ENCODE peak calls at places on chromosomes 5 and 9, in nine cellular contexts. Z, A, W, N, H, U, P, V and I are unnamed samples.

GRCh38 chr9:96741771-96742170 is 36.1 kb downstream of the ZNF510 start:
- DNase-seq in Z (no peak), N (no peak), P (no peak), H (no peak), V (no peak), U (no peak), A (no peak), W (no peak), I (no peak)

GRCh38 chr5:128813317-128813716 is 152.0 kb upstream of the SLC27A6 start:
- DNase-seq in P (no peak), U (no peak), Z (no peak), N (no peak), A (no peak), W (no peak), H (no peak), V (no peak), I (no peak)

GRCh38 chr9:26264709-26265601 is 586.7 kb upstream of the TUSC1 start:
- DNase-seq in U (no peak), V (no peak), Z (no peak), A (no peak), H (no peak), W (peak; percentile 38), P (no peak), N (peak; percentile 93), I (no peak)

GRCh38 chr5:107532182-107532878 is 138.4 kb downstream of the EFNA5 start:
- DNase-seq in Z (no peak), N (no peak), A (no peak), V (no peak), H (no peak), P (no peak), W (no peak), U (no peak), I (no peak)

GRCh38 chr9:114930063-114930812 is at the start of gene TNFSF8:
- DNase-seq in W (no peak), Z (peak; percentile 35), V (no peak), H (no peak), N (no peak), P (peak; percentile 53), A (peak; percentile 54), U (no peak), I (no peak)

GRCh38 chr5:75672616-75673015 is 44.6 kb downstream of the POC5 start:
- DNase-seq in P (no peak), U (no peak), H (no peak), W (no peak), N (no peak), V (no peak), Z (no peak), A (no peak), I (no peak)

GRCh38 chr5:149061341-149061740 is 1.5 kb downstream of the SH3TC2 start:
- DNase-seq in A (no peak), P (no peak), N (no peak), W (no peak), U (no peak), V (no peak), H (no peak), Z (no peak), I (no peak)

GRCh38 chr9:87193925-87194380 is 246.6 kb upstream of the GAS1 start:
- DNase-seq in W (peak; percentile 54), H (peak; percentile 23), P (no peak), V (no peak), U (no peak), N (peak; percentile 86), Z (no peak), A (no peak), I (no peak)

GRCh38 chr5:147046226-147046625 is 167.7 kb upstream of the PPP2R2B start:
- DNase-seq in V (no peak), H (no peak), P (no peak), Z (no peak), A (no peak), U (no peak), W (no peak), N (no peak), I (no peak)

GRCh38 chr5:54243483-54244080 is 66.8 kb downstream of the ARL15 start:
- DNase-seq in W (peak; percentile 10), Z (no peak), N (peak; percentile 44), H (no peak), U (no peak), A (no peak), V (no peak), P (no peak), I (no peak)

GRCh38 chr9:125743687-125744428 is 3.3 kb upstream of the PBX3 start:
- DNase-seq in W (no peak), Z (no peak), P (no peak), A (no peak), U (no peak), H (no peak), V (no peak), N (no peak), I (no peak)
- H3K27ac ChIP-seq in W (no peak overlapping the region), Z (no peak overlapping the region), P (no peak overlapping the region), A (no peak overlapping the region), U (no peak overlapping the region), H (no peak overlapping the region), V (no peak overlapping the region), N (no peak overlapping the region), I (no peak overlapping the region)

GRCh38 chr5:16907270-16907669 is 28.8 kb downstream of the MYO10 start:
- DNase-seq in W (no peak), U (no peak), P (no peak), N (no peak), A (no peak), Z (no peak), V (no peak), H (no peak), I (no peak)

GRCh38 chr5:16906255-16906654 is 29.8 kb downstream of the MYO10 start:
- DNase-seq in Z (no peak), W (no peak), P (no peak), V (no peak), N (no peak), H (no peak), A (no peak), U (no peak), I (no peak)

GRCh38 chr5:16912080-16912479 is 24.0 kb downstream of the MYO10 start:
- DNase-seq in N (no peak), V (no peak), P (no peak), A (no peak), H (no peak), Z (no peak), W (no peak), U (no peak), I (no peak)

GRCh38 chr5:16913187-16913839 is 22.8 kb downstream of the MYO10 start:
- DNase-seq in H (no peak), U (no peak), V (no peak), A (no peak), P (no peak), N (no peak), W (no peak), Z (no peak), I (no peak)

GRCh38 chr5:16909464-16909863 is 26.6 kb downstream of the MYO10 start:
- DNase-seq in W (no peak), P (no peak), U (no peak), Z (no peak), A (no peak), H (no peak), N (no peak), V (no peak), I (no peak)
- H3K27ac ChIP-seq in W (no peak overlapping the region), P (no peak overlapping the region), U (no peak overlapping the region), Z (no peak overlapping the region), A (no peak overlapping the region), H (no peak overlapping the region), N (no peak overlapping the region), V (no peak overlapping the region), I (no peak overlapping the region)

DNA sequence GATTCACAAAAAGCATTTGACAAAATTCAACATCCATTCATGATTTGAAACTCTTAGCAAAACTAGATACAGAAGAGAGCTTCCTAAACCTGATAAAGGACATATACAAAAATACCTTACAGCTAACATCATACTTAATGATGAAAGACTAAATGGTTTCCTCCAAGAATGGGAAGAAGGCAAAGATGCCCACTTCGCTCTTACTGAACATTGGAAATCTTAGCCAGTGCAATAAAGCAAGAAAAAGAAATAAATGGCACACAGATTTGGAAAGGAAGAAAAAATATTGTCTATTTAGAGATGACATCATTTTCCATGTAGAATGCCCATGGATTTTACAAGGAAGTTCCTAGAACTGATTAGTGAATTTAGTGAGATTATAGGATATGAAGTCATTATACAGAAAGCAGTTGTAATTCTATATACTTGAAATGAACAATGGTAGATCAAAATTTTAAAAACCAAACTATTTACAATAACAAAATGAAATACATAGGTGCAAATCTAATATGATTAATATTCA is 64.4 kb downstream of the NAA35 start:
- DNase-seq in N (no peak), H (no peak), W (no peak), A (no peak), V (no peak), U (no peak), Z (no peak), P (no peak), I (no peak)
- H3K27ac ChIP-seq in N (no peak overlapping the region), H (no peak overlapping the region), W (no peak overlapping the region), A (no peak overlapping the region), V (no peak overlapping the region), U (no peak overlapping the region), Z (no peak overlapping the region), P (no peak overlapping the region), I (no peak overlapping the region)

GRCh38 chr9:37191403-37192089 is 71.2 kb downstream of the ZCCHC7 start:
- DNase-seq in W (no peak), U (no peak), P (no peak), H (no peak), N (no peak), Z (no peak), A (no peak), V (no peak), I (no peak)
- H3K27ac ChIP-seq in W (no peak overlapping the region), U (no peak overlapping the region), P (no peak overlapping the region), H (no peak overlapping the region), N (no peak overlapping the region), Z (no peak overlapping the region), A (no peak overlapping the region), V (no peak overlapping the region), I (no peak overlapping the region)

GRCh38 chr9:136010615-136011341 is 49.6 kb upstream of the UBAC1 start:
- DNase-seq in Z (peak; percentile 62), V (no peak), A (no peak), N (no peak), W (no peak), P (peak; percentile 50), H (peak; percentile 55), U (peak; percentile 65), I (peak; percentile 18)
- H3K27ac ChIP-seq in Z (peak overlapping the region; percentile 78), V (peak overlapping the region; percentile 73), A (no peak overlapping the region), N (no peak overlapping the region), W (no peak overlapping the region), P (no peak overlapping the region), H (peak overlapping the region; percentile 84), U (peak overlapping the region; percentile 83), I (peak overlapping the region; percentile 78)

GRCh38 chr5:137902389-137903133 is 13.3 kb downstream of the PKD2L2 start:
- DNase-seq in A (no peak), U (no peak), Z (no peak), W (no peak), V (no peak), N (no peak), H (no peak), P (no peak), I (no peak)
- H3K27ac ChIP-seq in A (no peak overlapping the region), U (no peak overlapping the region), Z (no peak overlapping the region), W (no peak overlapping the region), V (peak overlapping the region; percentile 97), N (no peak overlapping the region), H (no peak overlapping the region), P (no peak overlapping the region), I (no peak overlapping the region)

GRCh38 chr9:27536168-27536567 is 6.6 kb upstream of the MOB3B start:
- DNase-seq in N (no peak), P (no peak), U (no peak), W (no peak), Z (no peak), A (no peak), V (no peak), H (no peak), I (no peak)
- H3K27ac ChIP-seq in N (no peak overlapping the region), P (no peak overlapping the region), U (peak overlapping the region; percentile 84), W (no peak overlapping the region), Z (no peak overlapping the region), A (no peak overlapping the region), V (peak overlapping the region; percentile 97), H (no peak overlapping the region), I (no peak overlapping the region)